ENCODE peak calls at places on chromosomes 13 and 19, in seven cellular contexts. H is GM03348, M is left lung, X is Calu3, W is lower leg skin, A is EL, S is memory B cell. K is an unnamed sample.

GRCh38 chr13:97348569-97349100 is 85.3 kb upstream of the RAP2A start:
- DNase-seq in S (no peak), X (no peak), A (no peak), W (no peak), M (no peak), H (no peak), K (no peak)

GRCh38 chr19:6318772-6319171 is 14.6 kb downstream of the ACER1 start:
- DNase-seq in M (no peak), X (no peak), H (no peak), S (no peak), A (peak), W (no peak), K (no peak)

GRCh38 chr19:46487802-46488445 is 7.7 kb downstream of the PNMA8B start:
- DNase-seq in M (peak), X (peak), W (peak), S (peak), A (peak), H (peak), K (peak)

GRCh38 chr19:31254611-31255010 is 94.6 kb downstream of the TSHZ3 start:
- DNase-seq in M (no peak), S (no peak), X (no peak), H (no peak), A (no peak), W (no peak), K (no peak)

GRCh38 chr19:38502410-38503143 is 69.1 kb downstream of the RYR1 start:
- DNase-seq in W (no peak), A (no peak), X (no peak), S (no peak), H (no peak), M (no peak), K (no peak)

GRCh38 chr19:28466107-28467045 is 746.6 kb downstream of the UQCRFS1 start:
- DNase-seq in S (no peak), W (no peak), X (peak), H (peak), M (peak), A (peak), K (peak)

GRCh38 chr13:110434629-110435028 is 126.9 kb downstream of the RAB20 start:
- DNase-seq in A (no peak), W (no peak), S (no peak), H (no peak), M (no peak), X (no peak), K (no peak)

GRCh38 chr19:49613374-49613773 is 22.4 kb downstream of the PRR12 start:
- DNase-seq in S (no peak), M (no peak), A (peak), W (no peak), X (peak), H (no peak), K (no peak)

GRCh38 chr19:10617409-10618121 is 7.8 kb upstream of the SLC44A2 start:
- DNase-seq in W (no peak), A (peak), X (peak), H (peak), S (no peak), M (no peak), K (no peak)

GRCh38 chr19:41548954-41549688 is 26.8 kb upstream of the CEACAM21 start:
- DNase-seq in H (no peak), X (no peak), W (no peak), A (no peak), M (no peak), S (no peak), K (peak)

GRCh38 chr19:19543101-19543500 is 5.0 kb downstream of the CILP2 start:
- DNase-seq in M (no peak), X (no peak), A (no peak), W (no peak), H (no peak), S (no peak), K (no peak)

GRCh38 chr19:30163663-30164062 is 208.5 kb upstream of the ZNF536 start:
- DNase-seq in A (no peak), H (no peak), M (no peak), S (no peak), W (no peak), X (no peak), K (no peak)

GRCh38 chr13:26503826-26504594 is 53.5 kb upstream of the WASF3 start:
- DNase-seq in H (no peak), A (no peak), M (no peak), S (no peak), X (no peak), W (no peak), K (peak)

GRCh38 chr13:60397693-60398437 is 845 bp downstream of the TDRD3 start:
- DNase-seq in X (peak), S (no peak), M (peak), A (peak), H (peak), W (peak), K (peak)

GRCh38 chr19:4066682-4067395 is at the start of gene ZBTB7A:
- DNase-seq in W (peak), A (peak), S (peak), M (peak), H (peak), X (peak), K (peak)

GRCh38 chr13:27793377-27794074 is 1.2 kb downstream of the GSX1 start:
- DNase-seq in W (no peak), M (no peak), A (no peak), S (no peak), X (no peak), H (no peak), K (no peak)

GRCh38 chr19:7681336-7682174 is 922 bp downstream of the TRAPPC5 start:
- DNase-seq in S (peak), M (peak), H (peak), A (peak), W (peak), X (peak), K (peak)

GRCh38 chr13:91817250-91817649 is 418.8 kb downstream of the GPC5 start:
- DNase-seq in S (no peak), W (no peak), A (no peak), X (no peak), M (no peak), H (no peak), K (peak)

GRCh38 chr13:37443538-37443937 is 155.0 kb downstream of the POSTN start:
- DNase-seq in S (no peak), W (no peak), H (peak), M (no peak), X (no peak), A (peak), K (no peak)

GRCh38 chr19:14048439-14049153 is 13.3 kb downstream of the PALM3 start:
- DNase-seq in H (peak), W (no peak), A (peak), M (no peak), X (peak), S (peak), K (peak)

GRCh38 chr13:111315347-111315995 is 5.0 kb upstream of the TEX29 start:
- DNase-seq in M (no peak), X (no peak), S (no peak), A (no peak), H (no peak), W (no peak), K (no peak)